ENCODE peak calls at places on chromosomes 4 and X, in five cellular contexts. X, M, K, A and W are unnamed samples.

GRCh38 chr4:16264798-16265197 is 38.5 kb upstream of the TAPT1 start:
- DNase-seq in A (no peak), M (no peak), X (no peak), K (no peak), W (no peak)

GRCh38 chrX:153736071-153736820 is 11.6 kb downstream of the ABCD1 start:
- DNase-seq in K (no peak), M (no peak), A (no peak), X (no peak), W (no peak)

GRCh38 chr4:78056265-78057129 is 626 bp upstream of the FRAS1 start:
- DNase-seq in K (peak; percentile 58), M (no peak), X (no peak), A (peak; percentile 90), W (peak; percentile 77)

GRCh38 chrX:153662266-153662665 is 11.3 kb downstream of the PNCK start:
- DNase-seq in A (peak; percentile 71), M (no peak), X (no peak), K (peak; percentile 77), W (no peak)

GRCh38 chr4:183255487-183255886 is 64.6 kb downstream of the CLDN22 start:
- DNase-seq in K (no peak), M (no peak), A (no peak), X (no peak), W (no peak)

GRCh38 chr4:98261291-98262271 is at the start of gene RAP1GDS1:
- DNase-seq in K (peak; percentile 74), X (peak; percentile 51), M (peak; percentile 13), A (peak; percentile 78), W (peak; percentile 71)

GRCh38 chrX:30504309-30504708 is 73.3 kb downstream of the TASL start:
- DNase-seq in A (no peak), K (no peak), X (no peak), M (no peak), W (no peak)

GRCh38 chrX:48025561-48025960 is 18.8 kb downstream of the SPACA5 start:
- DNase-seq in M (peak; percentile 20), X (peak; percentile 48), K (no peak), A (no peak), W (no peak)

GRCh38 chrX:130166503-130166777 is 799 bp upstream of the AIFM1 start:
- DNase-seq in X (no peak), M (no peak), K (no peak), A (no peak), W (no peak)

GRCh38 chrX:18890724-18891560 is 93.0 kb downstream of the PHKA2 start:
- DNase-seq in K (no peak), M (no peak), A (no peak), X (no peak), W (no peak)

GRCh38 chrX:133722756-133723155 is 262.6 kb downstream of the GPC3 start:
- DNase-seq in X (no peak), A (no peak), M (no peak), K (no peak), W (no peak)

GRCh38 chr4:141350122-141350904 is 129.6 kb downstream of the ZNF330 start:
- DNase-seq in X (no peak), K (peak; percentile 64), M (peak; percentile 56), A (peak; percentile 65), W (peak; percentile 49)

GRCh38 chr4:42995343-42995944 is 102.9 kb downstream of the GRXCR1 start:
- DNase-seq in K (no peak), A (no peak), M (peak; percentile 1), X (no peak), W (no peak)

GRCh38 chr4:175127314-175127713 is 209.2 kb downstream of the ADAM29 start:
- DNase-seq in A (no peak), M (no peak), K (no peak), X (no peak), W (no peak)

GRCh38 chr4:16168710-16169388 is 57.4 kb downstream of the TAPT1 start:
- DNase-seq in X (no peak), A (no peak), K (no peak), M (no peak), W (no peak)

GRCh38 chrX:136055651-136056221 is 70.5 kb downstream of the SLC9A6 start:
- DNase-seq in X (no peak), M (peak; percentile 51), K (no peak), A (peak; percentile 91), W (no peak)

GRCh38 chr4:16692021-16692420 is 206.4 kb downstream of the LDB2 start:
- DNase-seq in M (no peak), X (no peak), K (no peak), A (no peak), W (no peak)

GRCh38 chr4:38751341-38752043 is 31.3 kb downstream of the TLR10 start:
- DNase-seq in X (no peak), M (no peak), K (no peak), A (no peak), W (no peak)

GRCh38 chr4:102500371-102501175 is 586 bp upstream of the NFKB1 start:
- DNase-seq in K (no peak), A (peak; percentile 78), X (peak; percentile 45), M (no peak), W (no peak)

DNA sequence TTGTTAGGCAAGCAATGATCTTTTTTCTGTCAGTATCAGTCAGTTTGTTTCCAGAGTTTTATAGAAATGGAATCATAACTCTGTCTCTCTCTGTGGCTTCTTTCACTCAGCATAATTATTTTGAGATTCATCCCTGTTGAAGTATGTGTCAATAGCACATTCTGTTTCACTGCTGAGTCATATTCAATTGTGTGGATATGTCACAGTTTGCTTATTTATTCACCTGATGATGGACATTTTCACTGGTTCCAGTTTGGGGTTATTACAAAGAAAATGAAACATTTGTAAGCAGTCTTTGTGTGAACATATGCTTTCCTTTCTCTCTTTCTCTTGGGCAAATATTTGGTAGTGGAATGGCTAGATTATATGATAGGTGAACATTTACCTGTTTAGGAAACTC is 10.2 kb upstream of the ZNF718 start:
- DNase-seq in A (no peak), K (no peak), X (no peak), M (no peak), W (no peak)
- H3K27ac ChIP-seq in A (no peak overlapping the region), K (no peak overlapping the region), X (no peak overlapping the region), M (no peak overlapping the region), W (no peak overlapping the region)

DNA sequence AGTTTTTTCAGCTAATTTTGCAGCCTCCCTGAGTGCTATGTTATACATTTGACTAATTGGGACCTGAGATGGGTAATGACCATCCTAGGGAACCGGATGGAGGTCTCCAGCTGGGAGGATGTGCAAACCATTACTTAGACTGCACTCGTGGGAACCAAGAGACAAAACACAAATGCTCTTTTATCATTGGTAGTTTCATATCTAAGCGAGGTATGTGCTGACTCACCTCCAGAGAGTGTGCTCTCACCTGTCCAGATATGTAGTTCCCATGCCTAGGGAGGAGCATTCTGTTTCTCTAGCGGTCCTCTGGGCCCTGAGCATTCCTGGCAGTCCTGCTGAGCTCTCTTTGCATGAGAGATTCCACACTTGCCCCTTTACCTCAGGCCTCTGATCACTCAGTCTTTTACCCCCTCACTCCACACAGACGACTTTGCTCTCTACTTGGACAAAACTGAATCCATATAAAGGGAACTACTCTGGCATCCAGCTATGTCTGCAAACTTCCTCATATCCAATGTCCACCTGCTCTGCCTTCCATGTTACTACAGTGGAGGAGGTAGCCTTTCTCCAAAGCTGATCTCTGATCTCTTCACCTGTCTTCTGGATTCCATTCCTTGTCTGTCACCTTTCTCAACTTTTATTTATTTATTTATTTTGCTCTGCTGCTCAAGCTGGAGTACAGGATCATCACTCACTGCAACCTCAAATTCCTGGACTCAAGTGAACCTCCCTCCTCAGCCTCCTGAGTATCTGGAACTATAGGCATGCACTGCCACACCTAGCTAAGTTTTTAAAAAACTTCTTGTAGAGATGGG is 88.4 kb downstream of the LRP2BP start:
- DNase-seq in X (no peak), K (no peak), M (no peak), A (no peak), W (no peak)
- H3K27ac ChIP-seq in X (no peak overlapping the region), K (no peak overlapping the region), M (no peak overlapping the region), A (no peak overlapping the region), W (peak overlapping the region; percentile 66)

GRCh38 chrX:49256268-49256995 is 8.1 kb downstream of the FOXP3 start:
- DNase-seq in M (no peak), A (no peak), K (no peak), X (no peak), W (no peak)
- H3K27ac ChIP-seq in M (no peak overlapping the region), A (no peak overlapping the region), K (peak overlapping the region; percentile 46), X (no peak overlapping the region), W (no peak overlapping the region)

DNA sequence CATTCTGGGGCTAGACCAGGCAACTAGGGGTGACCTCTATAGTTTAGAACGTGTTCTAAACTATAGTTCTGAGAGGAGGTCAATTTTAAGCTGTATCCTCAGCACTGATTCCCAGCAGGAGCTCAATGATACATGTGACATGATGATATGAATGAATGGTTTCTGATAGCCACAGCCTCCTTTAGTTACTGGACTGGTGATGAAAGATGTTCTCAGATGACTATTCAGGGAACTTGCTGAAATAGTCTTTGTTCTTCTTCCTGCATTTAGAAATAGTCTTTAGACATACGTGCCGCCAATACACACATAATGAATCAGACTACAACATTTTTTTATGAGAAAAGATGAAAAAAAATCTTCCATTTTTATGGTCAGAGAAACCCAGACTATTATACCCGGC is 116.3 kb upstream of the TMEM150C start:
- DNase-seq in X (no peak), K (no peak), M (no peak), A (no peak), W (no peak)
- H3K27ac ChIP-seq in X (peak overlapping the region; percentile 89), K (no peak overlapping the region), M (no peak overlapping the region), A (no peak overlapping the region), W (no peak overlapping the region)

DNA sequence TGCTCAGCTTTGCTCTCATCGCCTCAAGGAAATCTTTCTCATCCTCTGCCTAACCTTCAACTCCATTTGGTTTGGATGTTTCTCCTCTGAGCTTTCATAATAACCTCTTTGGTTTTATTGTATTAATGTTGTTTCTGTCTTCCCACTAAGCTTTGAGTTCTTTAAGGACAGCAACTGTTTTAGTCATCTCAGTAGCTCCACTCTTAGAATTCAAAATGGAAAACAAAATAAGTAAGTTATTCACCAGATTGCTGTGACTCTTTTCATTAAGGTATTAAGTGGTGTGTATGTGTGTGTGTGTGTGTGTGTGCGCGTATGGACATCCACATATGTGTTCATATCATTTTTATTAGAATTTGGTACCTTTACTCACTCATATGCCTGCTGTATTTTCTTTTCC is 279.2 kb upstream of the BOD1L1 start:
- DNase-seq in M (no peak), A (no peak), X (no peak), K (no peak), W (no peak)
- H3K27ac ChIP-seq in M (peak overlapping the region; percentile 88), A (no peak overlapping the region), X (no peak overlapping the region), K (no peak overlapping the region), W (peak overlapping the region; percentile 80)

GRCh38 chrX:9644335-9644734 is 121.3 kb downstream of the GPR143 start:
- DNase-seq in A (peak; percentile 73), K (no peak), X (no peak), M (no peak), W (no peak)
- H3K27ac ChIP-seq in A (no peak overlapping the region), K (no peak overlapping the region), X (no peak overlapping the region), M (no peak overlapping the region), W (no peak overlapping the region)

GRCh38 chr4:31193516-31193915 is 473.3 kb downstream of the PCDH7 start:
- DNase-seq in A (no peak), K (no peak), X (no peak), M (no peak), W (no peak)
- H3K27ac ChIP-seq in A (no peak overlapping the region), K (no peak overlapping the region), X (no peak overlapping the region), M (no peak overlapping the region), W (no peak overlapping the region)

GRCh38 chr4:110012917-110013316 is 100.2 kb downstream of the EGF start:
- DNase-seq in M (no peak), X (no peak), A (no peak), K (no peak), W (no peak)
- H3K27ac ChIP-seq in M (no peak overlapping the region), X (no peak overlapping the region), A (no peak overlapping the region), K (no peak overlapping the region), W (no peak overlapping the region)